ENCODE peak calls at places on chromosomes 7 and 10, in ten cellular contexts. Z is A549; J is CD4-positive, alpha-beta T cell; W is colonic mucosa; Q is lung; R is effector memory CD4-positive, alpha-beta T cell; G is CD4-positive, alpha-beta memory T cell; T is heart left ventricle; L is stomach; P is esophagus squamous epithelium. C is an unnamed sample.

GRCh38 chr10:6356280-6356793 is 153.6 kb downstream of the PFKFB3 start:
- DNase-seq in W (no peak), Q (no peak), Z (no peak), L (no peak), P (no peak), J (no peak), T (no peak), R (no peak), G (no peak), C (no peak)

GRCh38 chr10:58590152-58590551 is 77.5 kb downstream of the BICC1 start:
- DNase-seq in P (no peak), R (no peak), G (no peak), J (no peak), W (peak), T (peak), Q (no peak), Z (peak), L (no peak), C (no peak)

GRCh38 chr7:84085147-84085546 is 109.4 kb downstream of the SEMA3A start:
- DNase-seq in P (no peak), G (no peak), J (no peak), R (no peak), L (no peak), Z (no peak), T (no peak), W (no peak), Q (no peak), C (no peak)

GRCh38 chr10:10787586-10787985 is 230.1 kb upstream of the CELF2 start:
- DNase-seq in P (no peak), L (no peak), J (no peak), Q (no peak), R (no peak), G (no peak), T (no peak), W (no peak), Z (no peak), C (no peak)

GRCh38 chr7:98556288-98556687 is 60.8 kb upstream of the NPTX2 start:
- DNase-seq in Z (no peak), P (no peak), T (no peak), W (no peak), J (no peak), R (no peak), G (no peak), L (no peak), Q (no peak), C (peak)

GRCh38 chr7:18221377-18222290 is 194.0 kb upstream of the PRPS1L1 start:
- DNase-seq in L (no peak), R (no peak), J (no peak), T (no peak), Z (no peak), G (no peak), P (no peak), Q (no peak), W (no peak), C (no peak)

GRCh38 chr10:29642996-29643395 is 8.2 kb upstream of the SVIL start:
- DNase-seq in W (peak), Q (no peak), J (no peak), L (no peak), P (no peak), T (peak), R (no peak), G (no peak), Z (no peak), C (no peak)

GRCh38 chr7:38584443-38585210 is 46.5 kb downstream of the AMPH start:
- DNase-seq in L (no peak), Z (no peak), W (no peak), G (no peak), J (no peak), P (no peak), Q (no peak), T (peak), R (no peak), C (no peak)

GRCh38 chr7:57867884-57868701 is 418.1 kb downstream of the ZNF716 start:
- DNase-seq in J (no peak), Q (no peak), R (no peak), P (no peak), Z (peak), L (no peak), W (no peak), G (no peak), T (no peak), C (peak)

GRCh38 chr7:150978136-150978789 is at the start of gene KCNH2:
- DNase-seq in P (no peak), J (peak), W (no peak), Q (no peak), R (peak), T (peak), L (no peak), G (peak), Z (no peak), C (no peak)

GRCh38 chr10:13654118-13654830 is 67.5 kb downstream of the PRPF18 start:
- DNase-seq in Q (no peak), G (no peak), Z (no peak), J (no peak), P (no peak), L (no peak), T (no peak), W (no peak), R (no peak), C (no peak)

GRCh38 chr7:81767883-81768282 is 2.0 kb downstream of the HGF start:
- DNase-seq in J (no peak), Z (no peak), Q (no peak), W (no peak), P (no peak), R (no peak), L (no peak), G (no peak), T (no peak), C (no peak)

GRCh38 chr10:131706476-131706875 is 194.3 kb upstream of the PPP2R2D start:
- DNase-seq in G (no peak), Z (no peak), Q (no peak), J (peak), W (no peak), L (no peak), P (no peak), R (no peak), T (no peak), C (peak)

GRCh38 chr10:23095966-23096813 is 811 bp downstream of the MSRB2 start:
- DNase-seq in Z (peak), J (peak), G (peak), P (no peak), L (peak), Q (peak), W (peak), T (peak), R (peak), C (peak)

GRCh38 chr10:78944658-78945333 is 124.0 kb upstream of the ZMIZ1 start:
- DNase-seq in W (peak), L (peak), T (peak), G (no peak), Q (peak), R (no peak), J (no peak), Z (no peak), P (no peak), C (no peak)

GRCh38 chr10:90179696-90180407 is 478.5 kb downstream of the KIF20B start:
- DNase-seq in L (no peak), J (no peak), Z (peak), G (no peak), R (no peak), P (no peak), W (peak), T (no peak), Q (no peak), C (no peak)

GRCh38 chr10:89215511-89215910 is 8.4 kb upstream of the CH25H start:
- DNase-seq in R (no peak), Q (no peak), W (no peak), G (no peak), L (no peak), J (no peak), P (no peak), T (no peak), Z (no peak), C (no peak)

GRCh38 chr7:103573479-103574058 is 127.6 kb upstream of the SLC26A5 start:
- DNase-seq in R (no peak), Q (no peak), T (no peak), L (no peak), W (no peak), Z (peak), P (no peak), J (no peak), G (peak), C (no peak)

GRCh38 chr10:15585303-15585715 is 134.4 kb downstream of the ITGA8 start:
- DNase-seq in P (no peak), G (no peak), T (peak), R (no peak), Z (peak), W (peak), J (no peak), Q (peak), L (peak), C (peak)

GRCh38 chr10:26211781-26212444 is 4.7 kb upstream of the GAD2 start:
- DNase-seq in P (no peak), Z (no peak), R (no peak), Q (no peak), W (no peak), T (no peak), L (no peak), G (no peak), J (no peak), C (no peak)

GRCh38 chr7:6258440-6259182 is 13.8 kb downstream of the CYTH3 start:
- DNase-seq in L (no peak), P (no peak), G (no peak), T (no peak), R (no peak), W (no peak), Z (no peak), Q (no peak), J (no peak), C (no peak)

GRCh38 chr10:81920213-81920829 is 45.3 kb downstream of the NRG3 start:
- DNase-seq in T (no peak), J (no peak), L (no peak), W (no peak), G (no peak), R (no peak), P (no peak), Q (no peak), Z (no peak), C (no peak)

GRCh38 chr10:116170815-116171250 is 102.2 kb downstream of the GFRA1 start:
- DNase-seq in W (no peak), T (no peak), Q (no peak), Z (no peak), P (no peak), J (no peak), R (no peak), G (no peak), L (no peak), C (no peak)

GRCh38 chr7:124246262-124246863 is 213.5 kb upstream of the TMEM229A start:
- DNase-seq in G (no peak), W (no peak), T (no peak), J (no peak), R (no peak), P (no peak), L (no peak), Q (no peak), Z (no peak), C (no peak)

GRCh38 chr10:122740640-122741039 is 41.0 kb upstream of the C10orf120 start:
- DNase-seq in Q (no peak), L (no peak), J (no peak), R (no peak), T (no peak), Z (no peak), P (no peak), W (no peak), G (no peak), C (no peak)

GRCh38 chr10:2798340-2798739 is 269.0 kb upstream of the PFKP start:
- DNase-seq in R (no peak), G (no peak), L (no peak), Z (no peak), Q (no peak), T (no peak), J (no peak), W (no peak), P (no peak), C (no peak)

GRCh38 chr7:111528331-111528730 is 34.0 kb downstream of the IMMP2L start:
- DNase-seq in Q (no peak), T (no peak), Z (no peak), G (no peak), J (no peak), L (no peak), P (no peak), W (no peak), R (no peak), C (no peak)

GRCh38 chr7:5177060-5177459 is 13.0 kb upstream of the WIPI2 start:
- DNase-seq in Z (peak), J (no peak), L (peak), P (no peak), W (peak), G (no peak), T (peak), Q (peak), R (no peak), C (no peak)

GRCh38 chr10:133310399-133310755 is 1.7 kb downstream of the ZNF511 start:
- DNase-seq in Z (no peak), P (no peak), L (no peak), T (no peak), W (no peak), G (no peak), J (no peak), Q (no peak), R (no peak), C (peak)

GRCh38 chr7:45922810-45923209 is 1.7 kb upstream of the IGFBP3 start:
- DNase-seq in W (no peak), P (no peak), L (no peak), J (no peak), R (no peak), Z (peak), Q (no peak), G (peak), T (no peak), C (no peak)

GRCh38 chr7:45921381-45921698 is 268 bp upstream of the IGFBP3 start:
- DNase-seq in P (no peak), Z (no peak), G (no peak), R (no peak), J (no peak), W (no peak), T (no peak), Q (no peak), L (no peak), C (no peak)

GRCh38 chr7:45920543-45921380 is at the start of gene IGFBP3:
- DNase-seq in P (no peak), R (no peak), T (peak), Z (peak), Q (no peak), L (no peak), J (no peak), G (peak), W (no peak), C (no peak)

GRCh38 chr7:45923290-45923689 is 2.2 kb upstream of the IGFBP3 start:
- DNase-seq in T (peak), Z (peak), P (no peak), R (no peak), W (peak), G (peak), J (peak), L (peak), Q (peak), C (peak)

DNA sequence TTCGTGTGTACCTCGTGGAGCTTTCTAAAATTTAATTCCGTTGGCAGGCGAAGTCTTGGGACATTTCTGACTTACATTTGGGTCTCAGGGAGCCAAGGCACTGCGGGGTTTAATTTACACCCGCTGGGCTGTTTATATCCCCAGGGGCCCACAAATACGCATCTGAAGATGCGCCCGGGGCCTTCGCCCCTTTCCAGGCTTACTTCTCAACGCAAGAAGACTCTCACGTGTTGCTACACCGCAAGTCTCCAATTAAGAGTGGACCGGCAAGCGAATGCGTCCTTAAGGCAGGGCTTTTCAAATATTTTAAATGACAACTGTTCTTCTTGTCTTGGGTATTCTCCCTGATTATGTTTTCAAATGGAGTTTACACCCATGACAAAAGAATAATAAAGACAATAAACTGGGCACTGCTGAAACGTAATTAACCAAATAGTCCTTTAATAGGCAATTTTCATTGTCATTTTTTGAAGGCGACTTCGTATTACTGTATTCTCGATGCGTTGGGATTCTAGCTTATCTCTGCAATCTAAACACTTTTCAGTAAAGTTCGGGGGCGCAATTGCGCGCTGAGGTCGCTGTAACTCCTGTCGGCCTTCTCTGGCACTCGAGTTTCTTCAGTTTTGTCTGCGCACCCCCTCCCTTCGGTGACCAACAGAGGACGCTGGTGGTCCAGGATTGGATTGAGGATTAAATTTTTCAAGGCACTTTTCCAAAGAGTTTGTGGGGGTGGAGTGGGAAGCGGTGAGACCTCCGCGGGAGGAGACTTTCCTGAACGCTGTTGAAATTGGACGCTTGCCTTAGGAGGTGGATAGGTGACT is 837 bp upstream of the IGFBP3 start:
- DNase-seq in T (peak), Q (no peak), W (peak), J (no peak), L (no peak), Z (peak), G (peak), R (no peak), P (no peak), C (no peak)
- H3K27ac ChIP-seq in T (peak), Q (peak), W (no peak), J (no peak), L (no peak), Z (peak), G (no peak), R (no peak), P (no peak), C (no peak)

GRCh38 chr7:152196391-152196790 is 170.9 kb downstream of the GALNT11 start:
- DNase-seq in J (no peak), W (no peak), L (no peak), Z (no peak), R (no peak), P (no peak), Q (no peak), G (no peak), T (no peak), C (no peak)
- H3K27ac ChIP-seq in J (no peak), W (no peak), L (no peak), Z (no peak), R (no peak), P (no peak), Q (no peak), G (no peak), T (no peak), C (no peak)

DNA sequence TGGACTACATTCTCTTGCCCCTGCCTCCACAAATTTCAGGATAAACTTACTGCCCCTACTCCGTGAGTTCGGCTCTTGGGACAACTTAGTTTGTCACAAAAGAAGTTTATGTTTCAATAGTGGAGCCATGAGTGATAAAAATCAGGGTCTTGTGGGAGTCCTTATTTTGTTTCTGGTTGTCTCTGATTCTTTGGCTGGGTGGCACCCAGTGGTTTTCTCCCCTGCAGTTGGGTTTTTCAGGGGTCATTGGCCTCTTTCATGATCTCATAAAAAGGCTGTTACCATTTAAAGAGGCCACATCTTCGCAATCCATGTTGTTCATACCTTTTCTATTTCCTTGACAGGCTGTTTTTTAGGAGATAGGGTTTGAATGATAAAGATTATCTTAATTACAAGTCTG is 5.5 kb downstream of the TET1 start:
- DNase-seq in Z (no peak), G (no peak), T (no peak), R (no peak), J (no peak), P (no peak), L (no peak), W (no peak), Q (no peak), C (no peak)
- H3K27ac ChIP-seq in Z (no peak), G (no peak), T (no peak), R (no peak), J (no peak), P (no peak), L (no peak), W (no peak), Q (no peak), C (no peak)

GRCh38 chr10:124522131-124522902 is 60.7 kb downstream of the LHPP start:
- DNase-seq in Z (no peak), P (no peak), G (no peak), Q (no peak), L (no peak), J (no peak), R (no peak), T (no peak), W (no peak), C (peak)

GRCh38 chr10:124522903-124523260 is 61.3 kb downstream of the LHPP start:
- DNase-seq in G (no peak), R (no peak), W (peak), Q (no peak), J (no peak), Z (peak), L (peak), P (no peak), T (no peak), C (peak)

GRCh38 chr10:124524991-124525653 is 63.5 kb downstream of the LHPP start:
- DNase-seq in Z (no peak), G (no peak), R (no peak), W (no peak), P (no peak), Q (no peak), L (peak), T (peak), J (no peak), C (peak)

GRCh38 chr10:124523886-124524285 is 62.3 kb downstream of the LHPP start:
- DNase-seq in P (no peak), L (no peak), J (no peak), Q (no peak), G (no peak), T (no peak), Z (no peak), W (no peak), R (no peak), C (no peak)

DNA sequence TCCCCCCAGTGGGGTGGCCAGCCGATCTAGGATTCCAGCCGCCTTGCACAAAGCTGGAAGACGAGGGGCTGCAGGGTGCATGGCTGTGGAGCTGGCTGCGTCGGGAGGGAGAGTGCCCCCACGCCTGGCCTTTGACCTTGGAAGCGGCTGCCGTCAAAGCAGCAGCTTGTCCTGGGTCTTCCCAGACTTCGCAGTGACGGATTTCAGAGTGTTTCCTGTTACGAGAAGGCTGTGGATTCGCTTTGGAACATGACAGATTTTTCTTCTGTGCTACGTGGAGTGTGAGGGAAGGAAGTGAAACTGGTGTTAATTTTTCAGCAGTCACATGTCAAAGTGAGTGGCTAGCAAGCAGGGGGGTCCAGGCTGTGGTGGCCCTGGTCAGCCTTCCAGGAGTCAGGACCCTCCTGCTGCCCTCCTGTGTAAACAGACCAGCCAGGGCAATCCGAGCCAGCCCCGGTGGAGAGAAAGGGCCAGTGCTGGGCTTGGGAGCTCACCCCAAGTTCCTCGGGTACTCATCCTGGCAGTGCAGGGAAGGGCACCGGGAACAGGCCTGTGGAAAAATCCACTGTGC is 61.8 kb downstream of the LHPP start:
- DNase-seq in L (no peak), J (no peak), Q (no peak), T (no peak), G (no peak), R (no peak), P (no peak), Z (no peak), W (no peak), C (peak)
- H3K27ac ChIP-seq in L (no peak), J (no peak), Q (no peak), T (peak), G (no peak), R (no peak), P (peak), Z (no peak), W (peak), C (peak)

GRCh38 chr7:131555565-131556054 is 818 bp downstream of the PODXL start:
- DNase-seq in L (no peak), Q (no peak), G (peak), T (no peak), J (no peak), Z (no peak), W (no peak), R (no peak), P (no peak), C (peak)

GRCh38 chr7:131557521-131558385 is 1.3 kb upstream of the PODXL start:
- DNase-seq in P (no peak), W (peak), J (no peak), L (peak), T (peak), G (no peak), R (no peak), Z (no peak), Q (no peak), C (no peak)

GRCh38 chr7:131554880-131555516 is 1.4 kb downstream of the PODXL start:
- DNase-seq in T (no peak), Z (no peak), G (no peak), J (no peak), P (no peak), R (no peak), L (no peak), Q (no peak), W (no peak), C (no peak)

GRCh38 chr7:131556055-131556911 is at the start of gene PODXL:
- DNase-seq in G (peak), T (peak), W (peak), P (no peak), R (peak), L (peak), Q (peak), J (peak), Z (peak), C (peak)

GRCh38 chr7:131556912-131557457 is 557 bp upstream of the PODXL start:
- DNase-seq in R (no peak), P (no peak), L (no peak), Q (no peak), J (no peak), G (no peak), T (no peak), Z (no peak), W (no peak), C (no peak)
- H3K27ac ChIP-seq in R (no peak), P (peak), L (no peak), Q (peak), J (no peak), G (no peak), T (peak), Z (peak), W (no peak), C (no peak)

C was measured in spleen.